ENCODE peak calls at places on chromosomes 12 and 14, in five cellular contexts. P, V, U, W and T are unnamed samples.

GRCh38 chr12:131473721-131474709 is 236.9 kb upstream of the SFSWAP start:
- DNase-seq in P (no peak), V (no peak), U (no peak), W (peak), T (peak)

GRCh38 chr14:23829736-23830474 is 123.7 kb upstream of the DHRS4 start:
- DNase-seq in P (peak), V (peak), U (peak), W (no peak), T (no peak)

GRCh38 chr14:64891839-64892375 is 12.2 kb upstream of the SPTB start:
- DNase-seq in P (no peak), V (no peak), U (peak), W (no peak), T (no peak)

GRCh38 chr14:67940894-67941455 is 121.4 kb downstream of the RAD51B start:
- DNase-seq in P (no peak), V (no peak), U (no peak), W (no peak), T (no peak)

GRCh38 chr12:93530358-93530757 is 42.1 kb upstream of the SOCS2 start:
- DNase-seq in P (no peak), V (no peak), U (no peak), W (no peak), T (peak)

GRCh38 chr14:94175403-94176146 is 1.5 kb downstream of the PPP4R4 start:
- DNase-seq in P (no peak), V (no peak), U (no peak), W (no peak), T (no peak)

GRCh38 chr12:111271674-111272418 is 97.0 kb downstream of the PHETA1 start:
- DNase-seq in P (no peak), V (no peak), U (no peak), W (no peak), T (no peak)

GRCh38 chr14:58272589-58273372 is 25.6 kb upstream of the ARID4A start:
- DNase-seq in P (no peak), V (no peak), U (peak), W (no peak), T (no peak)

GRCh38 chr12:11653215-11653753 is 3.8 kb downstream of the ETV6 start:
- DNase-seq in P (no peak), V (no peak), U (no peak), W (peak), T (no peak)

GRCh38 chr12:104953323-104953722 is 4.8 kb downstream of the SLC41A2 start:
- DNase-seq in P (no peak), V (no peak), U (peak), W (no peak), T (no peak)

GRCh38 chr14:41062826-41063225 is 543.9 kb upstream of the LRFN5 start:
- DNase-seq in P (peak), V (no peak), U (no peak), W (no peak), T (no peak)

GRCh38 chr12:49515266-49515665 is 23.6 kb upstream of the KCNH3 start:
- DNase-seq in P (peak), V (no peak), U (no peak), W (no peak), T (no peak)

GRCh38 chr12:442235-442884 is 17.4 kb upstream of the B4GALNT3 start:
- DNase-seq in P (peak), V (peak), U (peak), W (peak), T (no peak)

GRCh38 chr12:64522316-64522715 is 70.4 kb downstream of the TBK1 start:
- DNase-seq in P (peak), V (no peak), U (peak), W (no peak), T (no peak)

GRCh38 chr12:118189761-118190181 is 53.8 kb downstream of the PEBP1 start:
- DNase-seq in P (peak), V (peak), U (no peak), W (peak), T (no peak)

GRCh38 chr12:49983892-49984291 is 11.1 kb downstream of the AQP6 start:
- DNase-seq in P (peak), V (no peak), U (no peak), W (peak), T (peak)

GRCh38 chr14:104558231-104559042 is 21.1 kb upstream of the C14orf180 start:
- DNase-seq in P (no peak), V (peak), U (no peak), W (no peak), T (no peak)

GRCh38 chr12:109503611-109504010 is 26.2 kb downstream of the UBE3B start:
- DNase-seq in P (no peak), V (no peak), U (no peak), W (no peak), T (no peak)

GRCh38 chr12:49824886-49825285 is 3.3 kb downstream of the NCKAP5L start:
- DNase-seq in P (no peak), V (no peak), U (no peak), W (no peak), T (no peak)

GRCh38 chr14:67620217-67620789 is 583 bp downstream of the ARG2 start:
- DNase-seq in P (no peak), V (no peak), U (no peak), W (peak), T (no peak)

GRCh38 chr12:39235990-39236767 is 206.7 kb downstream of the KIF21A start:
- DNase-seq in P (peak), V (no peak), U (no peak), W (no peak), T (no peak)

GRCh38 chr12:118013283-118013682 is 3.2 kb upstream of the RFC5 start:
- DNase-seq in P (no peak), V (no peak), U (no peak), W (no peak), T (no peak)

GRCh38 chr12:6236641-6236940 is 36.4 kb downstream of the CD9 start:
- DNase-seq in P (no peak), V (no peak), U (no peak), W (no peak), T (no peak)

GRCh38 chr12:95790025-95790911 is at the start of gene NTN4:
- DNase-seq in P (no peak), V (peak), U (peak), W (peak), T (peak)

GRCh38 chr12:45303955-45304354 is 88.1 kb downstream of the ANO6 start:
- DNase-seq in P (no peak), V (no peak), U (no peak), W (no peak), T (no peak)

GRCh38 chr14:22928237-22929103 is 706 bp downstream of the PRMT5 start:
- DNase-seq in P (no peak), V (no peak), U (no peak), W (no peak), T (no peak)